ENCODE peak calls at places on chromosomes 7 and 10, in four cellular contexts. One of them, this sample, is unnamed.

GRCh38 chr7:100158229-100159098 is at the start of gene TRAPPC14:
- DNase-seq in RWPE2: peak
- DNase-seq in endothelial cell: peak
- DNase-seq in effector memory CD8-positive, alpha-beta T cell: peak
- DNase-seq in this sample: no peak

GRCh38 chr10:93991596-93992284 is 2.0 kb upstream of the PLCE1 start:
- DNase-seq in endothelial cell: peak
- DNase-seq in RWPE2: no peak
- DNase-seq in effector memory CD8-positive, alpha-beta T cell: no peak
- DNase-seq in this sample: peak

GRCh38 chr7:2757361-2757903 is 69.4 kb downstream of the AMZ1 start:
- DNase-seq in RWPE2: no peak
- DNase-seq in endothelial cell: no peak
- DNase-seq in effector memory CD8-positive, alpha-beta T cell: no peak
- DNase-seq in this sample: no peak

GRCh38 chr10:75137533-75138438 is 26.3 kb downstream of the SAMD8 start:
- DNase-seq in effector memory CD8-positive, alpha-beta T cell: no peak
- DNase-seq in endothelial cell: no peak
- DNase-seq in RWPE2: no peak
- DNase-seq in this sample: no peak

GRCh38 chr10:98994030-98994429 is 241.6 kb downstream of the HPSE2 start:
- DNase-seq in RWPE2: no peak
- DNase-seq in endothelial cell: no peak
- DNase-seq in effector memory CD8-positive, alpha-beta T cell: no peak
- DNase-seq in this sample: no peak

GRCh38 chr10:11532329-11532728 is 79.1 kb downstream of the USP6NL start:
- DNase-seq in endothelial cell: no peak
- DNase-seq in effector memory CD8-positive, alpha-beta T cell: no peak
- DNase-seq in RWPE2: no peak
- DNase-seq in this sample: no peak

GRCh38 chr10:73061743-73062142 is 34.9 kb downstream of the P4HA1 start:
- DNase-seq in effector memory CD8-positive, alpha-beta T cell: no peak
- DNase-seq in endothelial cell: no peak
- DNase-seq in RWPE2: no peak
- DNase-seq in this sample: no peak

GRCh38 chr7:82078807-82079206 is 309.0 kb upstream of the HGF start:
- DNase-seq in RWPE2: no peak
- DNase-seq in endothelial cell: no peak
- DNase-seq in effector memory CD8-positive, alpha-beta T cell: no peak
- DNase-seq in this sample: no peak

GRCh38 chr7:48421357-48421756 is 250.1 kb downstream of the ABCA13 start:
- DNase-seq in effector memory CD8-positive, alpha-beta T cell: no peak
- DNase-seq in RWPE2: no peak
- DNase-seq in endothelial cell: no peak
- DNase-seq in this sample: no peak

GRCh38 chr7:101701153-101701794 is 72.2 kb upstream of the MYL10 start:
- DNase-seq in effector memory CD8-positive, alpha-beta T cell: no peak
- DNase-seq in endothelial cell: no peak
- DNase-seq in RWPE2: no peak
- DNase-seq in this sample: no peak

GRCh38 chr7:158266426-158266816 is 321.2 kb downstream of the PTPRN2 start:
- DNase-seq in effector memory CD8-positive, alpha-beta T cell: no peak
- DNase-seq in endothelial cell: no peak
- DNase-seq in RWPE2: no peak
- DNase-seq in this sample: peak

GRCh38 chr7:129825005-129825553 is 127.7 kb downstream of the UBE2H start:
- DNase-seq in effector memory CD8-positive, alpha-beta T cell: no peak
- DNase-seq in RWPE2: peak
- DNase-seq in endothelial cell: peak
- DNase-seq in this sample: peak

GRCh38 chr10:2262333-2262732 is 525.0 kb upstream of the ADARB2 start:
- DNase-seq in effector memory CD8-positive, alpha-beta T cell: no peak
- DNase-seq in RWPE2: no peak
- DNase-seq in endothelial cell: no peak
- DNase-seq in this sample: no peak

GRCh38 chr7:48246073-48246472 is 74.8 kb downstream of the ABCA13 start:
- DNase-seq in effector memory CD8-positive, alpha-beta T cell: no peak
- DNase-seq in RWPE2: no peak
- DNase-seq in endothelial cell: no peak
- DNase-seq in this sample: no peak

GRCh38 chr10:79418274-79418673 is 27.1 kb downstream of the ZCCHC24 start:
- DNase-seq in endothelial cell: no peak
- DNase-seq in effector memory CD8-positive, alpha-beta T cell: no peak
- DNase-seq in RWPE2: no peak
- DNase-seq in this sample: no peak

GRCh38 chr10:124534231-124534798 is 72.7 kb downstream of the LHPP start:
- DNase-seq in RWPE2: no peak
- DNase-seq in endothelial cell: peak
- DNase-seq in effector memory CD8-positive, alpha-beta T cell: no peak
- DNase-seq in this sample: no peak

GRCh38 chr10:105585753-105586152 is 944.7 kb downstream of the SORCS3 start:
- DNase-seq in effector memory CD8-positive, alpha-beta T cell: no peak
- DNase-seq in endothelial cell: no peak
- DNase-seq in RWPE2: no peak
- DNase-seq in this sample: no peak

GRCh38 chr10:45151467-45152214 is 150.9 kb downstream of the ZNF22 start:
- DNase-seq in RWPE2: no peak
- DNase-seq in effector memory CD8-positive, alpha-beta T cell: no peak
- DNase-seq in endothelial cell: no peak
- DNase-seq in this sample: peak

GRCh38 chr10:10818082-10818481 is 199.6 kb upstream of the CELF2 start:
- DNase-seq in endothelial cell: no peak
- DNase-seq in RWPE2: no peak
- DNase-seq in effector memory CD8-positive, alpha-beta T cell: no peak
- DNase-seq in this sample: no peak

GRCh38 chr10:6382081-6382480 is 179.3 kb downstream of the PFKFB3 start:
- DNase-seq in RWPE2: no peak
- DNase-seq in endothelial cell: no peak
- DNase-seq in effector memory CD8-positive, alpha-beta T cell: no peak
- DNase-seq in this sample: no peak

GRCh38 chr7:153005750-153006149 is 246.2 kb downstream of the ACTR3B start:
- DNase-seq in effector memory CD8-positive, alpha-beta T cell: no peak
- DNase-seq in endothelial cell: no peak
- DNase-seq in RWPE2: no peak
- DNase-seq in this sample: no peak

GRCh38 chr7:157985636-157986035 is 602.0 kb downstream of the PTPRN2 start:
- DNase-seq in effector memory CD8-positive, alpha-beta T cell: no peak
- DNase-seq in endothelial cell: no peak
- DNase-seq in RWPE2: no peak
- DNase-seq in this sample: peak

GRCh38 chr10:99461230-99461629 is 30.8 kb upstream of the GOT1 start:
- DNase-seq in effector memory CD8-positive, alpha-beta T cell: no peak
- DNase-seq in endothelial cell: no peak
- DNase-seq in RWPE2: no peak
- DNase-seq in this sample: no peak

GRCh38 chr10:52666931-52667330 is 105.7 kb downstream of the MBL2 start:
- DNase-seq in RWPE2: no peak
- DNase-seq in effector memory CD8-positive, alpha-beta T cell: no peak
- DNase-seq in endothelial cell: no peak
- DNase-seq in this sample: no peak

GRCh38 chr7:84697506-84697905 is 489.4 kb downstream of the SEMA3D start:
- DNase-seq in endothelial cell: no peak
- DNase-seq in RWPE2: no peak
- DNase-seq in effector memory CD8-positive, alpha-beta T cell: no peak
- DNase-seq in this sample: no peak

GRCh38 chr10:110460111-110460809 is 37.4 kb upstream of the DUSP5 start:
- DNase-seq in effector memory CD8-positive, alpha-beta T cell: peak
- DNase-seq in RWPE2: no peak
- DNase-seq in endothelial cell: no peak
- DNase-seq in this sample: no peak

GRCh38 chr7:100673302-100673941 is at the start of gene GNB2:
- DNase-seq in effector memory CD8-positive, alpha-beta T cell: peak
- DNase-seq in endothelial cell: peak
- DNase-seq in RWPE2: peak
- DNase-seq in this sample: peak

GRCh38 chr7:37853468-37853867 is 5.1 kb downstream of the NME8 start:
- DNase-seq in effector memory CD8-positive, alpha-beta T cell: no peak
- DNase-seq in endothelial cell: peak
- DNase-seq in RWPE2: no peak
- DNase-seq in this sample: no peak

GRCh38 chr10:5551531-5552375 is 27.0 kb downstream of the CALML3 start:
- DNase-seq in effector memory CD8-positive, alpha-beta T cell: no peak
- DNase-seq in endothelial cell: no peak
- DNase-seq in RWPE2: peak
- DNase-seq in this sample: peak

GRCh38 chr7:130154501-130155317 is 50.5 kb downstream of the TMEM209 start:
- DNase-seq in effector memory CD8-positive, alpha-beta T cell: no peak
- DNase-seq in RWPE2: no peak
- DNase-seq in endothelial cell: peak
- DNase-seq in this sample: no peak

GRCh38 chr10:100567826-100568225 is 32.1 kb downstream of the HIF1AN start:
- DNase-seq in RWPE2: no peak
- DNase-seq in effector memory CD8-positive, alpha-beta T cell: no peak
- DNase-seq in endothelial cell: no peak
- DNase-seq in this sample: no peak

GRCh38 chr7:82945480-82945879 is 217.2 kb downstream of the PCLO start:
- DNase-seq in RWPE2: no peak
- DNase-seq in endothelial cell: no peak
- DNase-seq in effector memory CD8-positive, alpha-beta T cell: no peak
- DNase-seq in this sample: no peak

This sample was measured in chondrocyte.